ENCODE peak calls at places on chromosome 22, in four cellular contexts. J, T, Q and Z are unnamed samples.

GRCh38 chr22:20439928-20440575 is 2.4 kb upstream of the SCARF2 start:
- DNase-seq in J (no peak), T (no peak), Q (no peak), Z (no peak)

GRCh38 chr22:37342065-37342464 is 59.8 kb downstream of the CYTH4 start:
- DNase-seq in J (no peak), T (no peak), Q (no peak), Z (no peak)

GRCh38 chr22:39699631-39700348 is 129.2 kb downstream of the CACNA1I start:
- DNase-seq in J (no peak), T (no peak), Q (no peak), Z (no peak)

GRCh38 chr22:49971232-49972162 is 10.9 kb downstream of the PIM3 start:
- DNase-seq in J (no peak), T (peak), Q (no peak), Z (no peak)

GRCh38 chr22:28750471-28750881 is 8.6 kb downstream of the HSCB start:
- DNase-seq in J (no peak), T (no peak), Q (peak), Z (no peak)

GRCh38 chr22:45226681-45227186 is 14.0 kb downstream of the KIAA0930 start:
- DNase-seq in J (no peak), T (no peak), Q (no peak), Z (no peak)

GRCh38 chr22:48929276-48929790 is 898.3 kb downstream of the BRD1 start:
- DNase-seq in J (peak), T (no peak), Q (no peak), Z (peak)

GRCh38 chr22:28815729-28816128 is 15.4 kb upstream of the XBP1 start:
- DNase-seq in J (no peak), T (no peak), Q (no peak), Z (no peak)

GRCh38 chr22:20024225-20025087 is 3.5 kb downstream of the TANGO2 start:
- DNase-seq in J (no peak), T (no peak), Q (no peak), Z (no peak)

GRCh38 chr22:48697694-48698276 is 1129.9 kb downstream of the BRD1 start:
- DNase-seq in J (no peak), T (no peak), Q (no peak), Z (no peak)

GRCh38 chr22:42142771-42143461 is 12.3 kb upstream of the CYP2D6 start:
- DNase-seq in J (no peak), T (no peak), Q (no peak), Z (no peak)

GRCh38 chr22:17213976-17214375 is 5.3 kb downstream of the ADA2 start:
- DNase-seq in J (no peak), T (peak), Q (peak), Z (no peak)

GRCh38 chr22:48713266-48714205 is 1114.1 kb downstream of the BRD1 start:
- DNase-seq in J (no peak), T (no peak), Q (no peak), Z (no peak)

GRCh38 chr22:32713737-32714457 is 87.6 kb upstream of the TIMP3 start:
- DNase-seq in J (no peak), T (no peak), Q (no peak), Z (no peak)

GRCh38 chr22:30582051-30582450 is 7.6 kb upstream of the GAL3ST1 start:
- DNase-seq in J (no peak), T (no peak), Q (no peak), Z (no peak)

GRCh38 chr22:48758905-48759875 is 1068.5 kb downstream of the BRD1 start:
- DNase-seq in J (peak), T (peak), Q (no peak), Z (peak)

GRCh38 chr22:21646608-21647590 is 4.8 kb downstream of the SDF2L1 start:
- DNase-seq in J (peak), T (peak), Q (peak), Z (no peak)

GRCh38 chr22:25762147-25762546 is 20.2 kb downstream of the MYO18B start:
- DNase-seq in J (no peak), T (no peak), Q (no peak), Z (no peak)

GRCh38 chr22:49903322-49904039 is 14.8 kb downstream of the ALG12 start:
- DNase-seq in J (no peak), T (no peak), Q (no peak), Z (no peak)

GRCh38 chr22:36775589-36775965 is 342 bp downstream of the IFT27 start:
- DNase-seq in J (no peak), T (no peak), Q (peak), Z (no peak)

GRCh38 chr22:37273126-37273845 is 9.0 kb upstream of the CYTH4 start:
- DNase-seq in J (no peak), T (no peak), Q (peak), Z (no peak)

GRCh38 chr22:28952857-28953256 is 69.5 kb downstream of the ZNRF3 start:
- DNase-seq in J (no peak), T (no peak), Q (peak), Z (no peak)

GRCh38 chr22:19397729-19398094 is 33.8 kb downstream of the HIRA start:
- DNase-seq in J (no peak), T (no peak), Q (no peak), Z (no peak)

GRCh38 chr22:49789289-49790141 is 38.2 kb downstream of the BRD1 start:
- DNase-seq in J (no peak), T (no peak), Q (no peak), Z (peak)

GRCh38 chr22:29108137-29108536 is 35.3 kb downstream of the KREMEN1 start:
- DNase-seq in J (no peak), T (no peak), Q (no peak), Z (no peak)

GRCh38 chr22:22060200-22061084 is 77.9 kb upstream of the TOP3B start:
- DNase-seq in J (no peak), T (peak), Q (peak), Z (no peak)

GRCh38 chr22:22558972-22559603 is at the start of gene PRAME:
- DNase-seq in J (no peak), T (peak), Q (no peak), Z (peak)

GRCh38 chr22:34579519-34579918 is 486.4 kb upstream of the ISX start:
- DNase-seq in J (no peak), T (no peak), Q (no peak), Z (no peak)

GRCh38 chr22:30890689-30891442 is 77.7 kb downstream of the MORC2 start:
- DNase-seq in J (peak), T (peak), Q (peak), Z (peak)

GRCh38 chr22:46355369-46355995 is 20.0 kb downstream of the TRMU start:
- DNase-seq in J (peak), T (peak), Q (peak), Z (peak)
- TF ChIP-seq CTCF in J (peak), T (peak), Q (peak), Z (peak)

DNA sequence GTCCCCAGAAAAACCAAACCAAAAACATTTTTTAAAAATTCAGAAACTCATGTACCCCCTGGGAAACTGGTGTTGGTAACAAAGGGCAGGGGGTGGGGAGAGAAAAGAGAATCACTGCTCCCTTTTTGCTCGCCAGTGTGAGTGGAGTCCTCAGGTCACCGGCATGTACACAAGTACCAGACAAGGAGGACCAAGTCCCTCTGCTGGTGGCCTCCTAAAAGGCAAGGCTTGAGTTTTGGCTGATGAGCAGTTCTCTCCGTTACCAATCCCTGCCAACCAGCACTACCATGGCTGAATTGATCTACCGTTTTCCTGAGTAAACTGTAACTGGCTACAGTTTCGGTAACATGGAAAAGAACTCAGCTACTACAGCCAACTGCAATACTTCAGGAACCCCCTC is 22.0 kb downstream of the APOL5 start:
- DNase-seq in J (peak), T (no peak), Q (no peak), Z (no peak)
- TF ChIP-seq CTCF in J (peak), T (no peak), Q (peak), Z (peak)

GRCh38 chr22:24486501-24486921 is 8.6 kb upstream of the UPB1 start:
- DNase-seq in J (no peak), T (no peak), Q (peak), Z (no peak)

GRCh38 chr22:24483966-24484545 is 11.1 kb upstream of the UPB1 start:
- DNase-seq in J (no peak), T (no peak), Q (peak), Z (no peak)

GRCh38 chr22:24482998-24483397 is 12.1 kb upstream of the UPB1 start:
- DNase-seq in J (no peak), T (no peak), Q (no peak), Z (no peak)

GRCh38 chr22:24485170-24485569 is 10.0 kb upstream of the UPB1 start:
- DNase-seq in J (no peak), T (no peak), Q (no peak), Z (no peak)

DNA sequence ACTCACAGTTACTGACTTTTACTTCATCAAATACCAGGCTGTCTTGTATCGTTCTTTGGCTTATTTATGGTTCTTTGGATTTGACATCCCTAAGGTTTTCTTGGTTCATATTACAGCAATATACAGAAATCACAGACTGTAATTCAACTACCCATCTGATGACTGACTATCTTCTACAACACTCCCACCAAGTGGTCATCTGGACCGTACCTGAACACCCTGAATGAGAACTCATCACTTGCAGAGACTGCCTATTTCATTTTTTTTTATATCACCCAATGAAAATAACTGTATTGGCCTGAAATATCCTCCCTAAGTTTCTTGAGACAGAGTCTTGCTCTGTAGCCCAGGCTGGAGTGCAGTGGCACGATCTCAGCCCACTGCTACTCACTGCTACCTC is 9.5 kb upstream of the UPB1 start:
- DNase-seq in J (no peak), T (no peak), Q (no peak), Z (no peak)
- TF ChIP-seq CTCF in J (peak), T (no peak), Q (peak), Z (peak)

GRCh38 chr22:43826142-43827093 is 14.3 kb upstream of the EFCAB6 start:
- DNase-seq in J (peak), T (no peak), Q (peak), Z (peak)
- TF ChIP-seq CTCF in J (peak), T (no peak), Q (peak), Z (no peak)

GRCh38 chr22:27032121-27032761 is 374.9 kb downstream of the MIAT start:
- DNase-seq in J (no peak), T (peak), Q (peak), Z (no peak)
- TF ChIP-seq CTCF in J (peak), T (peak), Q (peak), Z (peak)